ENCODE peak calls at places on chromosomes 13 and 19, in seven cellular contexts. T is endodermal cell, E is RWPE1, N is neural crest cell, R is brain microvascular endothelial cell, F is cardiac muscle cell, H is spleen. B is an unnamed sample.

GRCh38 chr13:38965281-38965680 is 25.4 kb downstream of the STOML3 start:
- DNase-seq in N (no peak), F (no peak), E (no peak), H (no peak), T (no peak), R (no peak), B (no peak)

GRCh38 chr19:4606921-4607678 is 32.2 kb upstream of the TNFAIP8L1 start:
- DNase-seq in N (peak; percentile 64), E (no peak), R (no peak), F (peak; percentile 65), T (peak; percentile 81), H (peak; percentile 73), B (no peak)

GRCh38 chr19:41671481-41671880 is 16.6 kb downstream of the CEACAM7 start:
- DNase-seq in E (no peak), T (no peak), F (no peak), R (no peak), N (no peak), H (no peak), B (no peak)

GRCh38 chr13:48181482-48182145 is 51.4 kb upstream of the ITM2B start:
- DNase-seq in H (no peak), F (no peak), R (no peak), E (no peak), T (no peak), N (no peak), B (no peak)

GRCh38 chr19:32287811-32288227 is 57.6 kb upstream of the ZNF507 start:
- DNase-seq in H (no peak), E (no peak), N (peak; percentile 59), R (peak; percentile 68), T (peak; percentile 92), F (peak; percentile 70), B (peak; percentile 37)

GRCh38 chr13:49791753-49792549 is 531 bp downstream of the KPNA3 start:
- DNase-seq in N (peak; percentile 43), R (peak; percentile 39), F (peak; percentile 49), T (peak; percentile 79), E (peak; percentile 37), H (peak; percentile 94), B (peak; percentile 50)

GRCh38 chr19:35468637-35469036 is 20.6 kb downstream of the FFAR2 start:
- DNase-seq in F (peak; percentile 64), R (peak; percentile 2), N (no peak), E (peak; percentile 68), T (peak; percentile 87), H (peak; percentile 90), B (no peak)

GRCh38 chr19:16217671-16218464 is 20.2 kb downstream of the AP1M1 start:
- DNase-seq in R (no peak), N (no peak), T (no peak), F (no peak), E (no peak), H (no peak), B (no peak)

GRCh38 chr19:43532571-43532961 is 422 bp upstream of the ZNF575 start:
- DNase-seq in E (peak; percentile 25), R (no peak), F (no peak), T (no peak), N (peak; percentile 14), H (peak; percentile 87), B (no peak)

GRCh38 chr19:9132422-9132821 is 5.7 kb upstream of the OR7G3 start:
- DNase-seq in F (no peak), T (no peak), N (no peak), H (no peak), E (no peak), R (no peak), B (no peak)

GRCh38 chr13:112120031-112120373 is 53.1 kb downstream of the SOX1 start:
- DNase-seq in H (no peak), T (peak; percentile 10), R (no peak), F (no peak), N (no peak), E (no peak), B (no peak)

GRCh38 chr13:90427322-90428272 is 919.9 kb upstream of the MIR17HG start:
- DNase-seq in R (no peak), T (peak; percentile 54), E (no peak), H (no peak), N (no peak), F (no peak), B (no peak)

GRCh38 chr19:43476606-43477005 is 11.2 kb upstream of the LYPD3 start:
- DNase-seq in F (no peak), E (no peak), H (no peak), T (no peak), N (no peak), R (no peak), B (peak; percentile 69)

GRCh38 chr13:112783135-112783945 is 93.5 kb downstream of the ATP11A start:
- DNase-seq in R (peak; percentile 57), H (no peak), N (no peak), F (no peak), T (no peak), E (no peak), B (peak; percentile 44)

GRCh38 chr19:45632468-45633196 is 6.6 kb downstream of the EML2 start:
- DNase-seq in N (peak; percentile 74), R (peak; percentile 70), E (peak; percentile 99), T (peak; percentile 98), F (peak; percentile 81), H (no peak), B (peak; percentile 89)

GRCh38 chr19:3129112-3129511 is 6.7 kb upstream of the GNA15 start:
- DNase-seq in E (no peak), H (no peak), R (peak; percentile 71), F (no peak), N (no peak), T (peak; percentile 34), B (peak; percentile 73)

GRCh38 chr13:113411216-113412023 is 41.9 kb downstream of the ADPRHL1 start:
- DNase-seq in H (peak; percentile 53), R (peak; percentile 92), E (peak; percentile 27), N (no peak), F (no peak), T (no peak), B (peak; percentile 96)

GRCh38 chr13:95921485-95921884 is 131.7 kb downstream of the UGGT2 start:
- DNase-seq in E (no peak), R (no peak), F (no peak), N (no peak), T (no peak), H (no peak), B (peak; percentile 9)

GRCh38 chr19:10352764-10353671 is 13.6 kb upstream of the ICAM3 start:
- DNase-seq in H (no peak), T (peak; percentile 96), R (no peak), N (peak; percentile 59), F (peak; percentile 95), E (no peak), B (no peak)

GRCh38 chr13:113825851-113826250 is 38.0 kb downstream of the GAS6 start:
- DNase-seq in T (peak; percentile 43), N (no peak), F (no peak), E (no peak), H (no peak), R (no peak), B (no peak)

GRCh38 chr13:102128216-102128800 is 273.5 kb downstream of the FGF14 start:
- DNase-seq in R (no peak), H (no peak), E (peak; percentile 78), N (no peak), T (peak; percentile 50), F (no peak), B (peak; percentile 81)

GRCh38 chr19:21698215-21698614 is 69.2 kb downstream of the ZNF100 start:
- DNase-seq in R (no peak), T (no peak), H (no peak), E (no peak), F (peak; percentile 56), N (no peak), B (peak; percentile 1)
- TF ChIP-seq CTCF in R (no peak), T (peak; percentile 80), H (peak; percentile 32), E (peak; percentile 29), F (peak; percentile 35), N (peak; percentile 68), B (peak; percentile 18)

GRCh38 chr19:51800849-51801244 is 5.9 kb downstream of the FPR3 start:
- DNase-seq in T (no peak), N (no peak), H (no peak), F (no peak), R (no peak), E (no peak), B (no peak)

GRCh38 chr19:51799311-51799997 is 4.5 kb downstream of the FPR3 start:
- DNase-seq in R (peak; percentile 96), F (no peak), N (no peak), E (peak; percentile 85), T (no peak), H (peak; percentile 75), B (peak; percentile 94)

GRCh38 chr19:51798958-51799310 is 4.0 kb downstream of the FPR3 start:
- DNase-seq in H (no peak), E (no peak), R (no peak), N (no peak), F (no peak), T (no peak), B (no peak)

GRCh38 chr19:51798127-51798526 is 3.2 kb downstream of the FPR3 start:
- DNase-seq in F (no peak), R (no peak), E (no peak), N (no peak), T (no peak), H (no peak), B (no peak)

GRCh38 chr19:51799998-51800848 is 5.3 kb downstream of the FPR3 start:
- DNase-seq in R (peak; percentile 56), H (no peak), T (no peak), N (no peak), F (no peak), E (no peak), B (peak; percentile 6)
- TF ChIP-seq CTCF in R (no peak), H (no peak), T (no peak), N (no peak), F (no peak), E (no peak), B (no peak)

GRCh38 chr13:93248627-93249047 is 22.0 kb downstream of the GPC6 start:
- DNase-seq in T (peak; percentile 83), H (no peak), E (no peak), F (peak; percentile 71), R (peak; percentile 63), N (peak; percentile 24), B (peak; percentile 88)
- TF ChIP-seq CTCF in T (peak; percentile 79), H (no peak), E (no peak), F (peak; percentile 45), R (peak; percentile 80), N (peak; percentile 54), B (peak; percentile 76)

GRCh38 chr19:52391135-52391534 is 6.5 kb upstream of the ZNF528 start:
- DNase-seq in E (no peak), F (no peak), R (no peak), H (no peak), T (peak; percentile 45), N (no peak), B (no peak)
- TF ChIP-seq CTCF in E (no peak), F (no peak), R (no peak), H (no peak), T (peak; percentile 64), N (no peak), B (no peak)

B was measured in astrocyte of the spinal cord.